ENCODE peak calls at places on chromosomes 4 and X, in nine cellular contexts. G is posterior vena cava; U is AG04450; Y is NCI-H510A; K is midbrain; Z is activated CD4-positive, alpha-beta T cell treated with anti-CD3 and anti-CD28 coated beads, Interleukin-2, amount 50 U/mL, for 24 hours; S is endodermal cell; X is AG09309; I is activated effector memory CD4-positive, alpha-beta T cell treated with anti-CD3 and anti-CD28 coated beads, Interleukin-2, amount 50 U/mL, for 16 hours. T is an unnamed sample.

GRCh38 chr4:33369366-33369899 is 2649.3 kb downstream of the PCDH7 start:
- DNase-seq in G (no peak), U (peak; percentile 18), Y (no peak), K (no peak), Z (no peak), S (no peak), X (peak; percentile 31), I (no peak), T (no peak)

GRCh38 chr4:185020293-185020808 is 2.1 kb downstream of the HELT start:
- DNase-seq in G (peak; percentile 31), U (no peak), Y (peak; percentile 6), K (no peak), Z (no peak), S (peak; percentile 83), X (no peak), I (no peak), T (no peak)

GRCh38 chrX:49039598-49040375 is 3.4 kb downstream of the TFE3 start:
- DNase-seq in G (peak; percentile 87), U (peak; percentile 81), Y (peak; percentile 74), K (peak; percentile 69), Z (peak; percentile 29), S (peak; percentile 96), X (peak; percentile 70), I (peak; percentile 81), T (peak; percentile 86)

GRCh38 chr4:7295201-7295916 is 103.0 kb downstream of the SORCS2 start:
- DNase-seq in G (no peak), U (no peak), Y (no peak), K (peak; percentile 92), Z (no peak), S (no peak), X (no peak), I (no peak), T (no peak)

GRCh38 chr4:88761861-88762523 is 64.4 kb upstream of the NAP1L5 start:
- DNase-seq in G (no peak), U (no peak), Y (no peak), K (no peak), Z (no peak), S (no peak), X (no peak), I (no peak), T (no peak)

GRCh38 chr4:122921300-122921699 is 1.1 kb downstream of the NUDT6 start:
- DNase-seq in G (no peak), U (no peak), Y (no peak), K (no peak), Z (no peak), S (no peak), X (no peak), I (no peak), T (no peak)

GRCh38 chr4:140829825-140830224 is 73.6 kb upstream of the TBC1D9 start:
- DNase-seq in G (no peak), U (no peak), Y (no peak), K (no peak), Z (no peak), S (no peak), X (no peak), I (no peak), T (no peak)

GRCh38 chrX:140274761-140275525 is 229.9 kb downstream of the SOX3 start:
- DNase-seq in G (no peak), U (no peak), Y (no peak), K (no peak), Z (no peak), S (no peak), X (no peak), I (no peak), T (no peak)

GRCh38 chrX:68685722-68686683 is 38.5 kb downstream of the STARD8 start:
- DNase-seq in G (no peak), U (peak; percentile 49), Y (no peak), K (no peak), Z (no peak), S (peak; percentile 85), X (no peak), I (peak; percentile 64), T (peak; percentile 73)

GRCh38 chrX:49001521-49002090 is 458 bp downstream of the GRIPAP1 start:
- DNase-seq in G (no peak), U (no peak), Y (peak; percentile 13), K (peak; percentile 0), Z (peak; percentile 19), S (peak; percentile 72), X (no peak), I (peak; percentile 82), T (peak; percentile 75)

GRCh38 chr4:2799971-2800690 is 7.2 kb downstream of the SH3BP2 start:
- DNase-seq in G (peak; percentile 82), U (no peak), Y (no peak), K (no peak), Z (no peak), S (no peak), X (no peak), I (peak; percentile 64), T (peak; percentile 62)

GRCh38 chr4:61572160-61572559 is 372.0 kb downstream of the ADGRL3 start:
- DNase-seq in G (no peak), U (no peak), Y (no peak), K (no peak), Z (no peak), S (no peak), X (no peak), I (no peak), T (no peak)

GRCh38 chr4:41076481-41076880 is 137.9 kb downstream of the APBB2 start:
- DNase-seq in G (no peak), U (no peak), Y (no peak), K (no peak), Z (no peak), S (no peak), X (no peak), I (no peak), T (no peak)

GRCh38 chrX:152908486-152908885 is 10.6 kb downstream of the ZNF185 start:
- DNase-seq in G (no peak), U (no peak), Y (no peak), K (no peak), Z (no peak), S (no peak), X (no peak), I (no peak), T (no peak)

T was measured in CD14-positive monocyte.